ENCODE peak calls at places on chromosomes 4 and X, in nine cellular contexts. G is ascending aorta; M is gastrocnemius medialis; U is CD8-positive, alpha-beta memory T cell; I is fibroblast of lung; D is upper lobe of left lung; P is adrenal gland; K is right lobe of liver; X is Peyer's patch. H is an unnamed sample. For H3K4me1 and H3K9me3, the result is how much of the 10 kb centered on the place peaks cover.

GRCh38 chr4:86014599-86014998 is 345.3 kb downstream of the MAPK10 start:
- DNase-seq in D (no peak), G (no peak), I (no peak), P (no peak), U (no peak), X (no peak), M (no peak), K (no peak), H (no peak)

GRCh38 chr4:38046735-38047487 is 86.7 kb downstream of the PTTG2 start:
- DNase-seq in X (no peak), P (no peak), K (no peak), G (no peak), D (no peak), U (no peak), I (peak), M (no peak), H (no peak)

GRCh38 chrX:8738588-8739189 is 6.8 kb upstream of the ANOS1 start:
- DNase-seq in X (peak), U (no peak), P (peak), K (peak), G (no peak), D (peak), M (peak), I (peak), H (peak)

GRCh38 chr4:153790962-153791551 is 2.2 kb upstream of the SFRP2 start:
- DNase-seq in X (no peak), I (no peak), P (no peak), M (no peak), D (no peak), G (no peak), K (peak), U (no peak), H (no peak)

GRCh38 chrX:110037181-110037580 is 34.3 kb downstream of the TMEM164 start:
- DNase-seq in G (no peak), X (no peak), D (no peak), P (peak), K (no peak), M (no peak), I (no peak), U (no peak), H (peak)

GRCh38 chr4:27463816-27464215 is 603.2 kb downstream of the STIM2 start:
- DNase-seq in G (no peak), K (no peak), D (no peak), X (no peak), I (peak), U (no peak), P (no peak), M (no peak), H (no peak)

GRCh38 chr4:184163813-184164212 is 53.9 kb downstream of the ENPP6 start:
- DNase-seq in K (peak), X (peak), U (no peak), D (peak), G (no peak), P (peak), M (no peak), I (peak), H (peak)

GRCh38 chr4:24278693-24279092 is 305.7 kb downstream of the DHX15 start:
- DNase-seq in D (no peak), U (no peak), I (peak), X (no peak), M (no peak), G (no peak), K (no peak), P (no peak), H (no peak)

GRCh38 chr4:165440415-165440882 is 61.6 kb downstream of the CPE start:
- DNase-seq in U (no peak), M (no peak), X (no peak), I (peak), K (no peak), D (no peak), P (peak), G (no peak), H (no peak)

GRCh38 chr4:15718959-15719358 is 16.1 kb downstream of the BST1 start:
- DNase-seq in I (no peak), D (no peak), P (no peak), K (peak), M (no peak), U (no peak), X (peak), G (no peak), H (peak)

GRCh38 chrX:134688839-134689238 is 30.6 kb upstream of the PLAC1 start:
- DNase-seq in K (no peak), U (no peak), D (no peak), P (no peak), G (no peak), X (no peak), I (no peak), M (no peak), H (no peak)

GRCh38 chr4:159725571-159725970 is 622.7 kb downstream of the RAPGEF2 start:
- DNase-seq in G (no peak), P (no peak), K (no peak), X (no peak), I (no peak), M (no peak), D (no peak), U (no peak), H (no peak)

GRCh38 chrX:141278306-141278705 is 36.0 kb upstream of the SPANXC start:
- DNase-seq in D (no peak), I (peak), U (no peak), X (no peak), M (no peak), K (no peak), G (no peak), P (peak), H (no peak)

GRCh38 chrX:63934160-63934559 is 149.1 kb upstream of the ARHGEF9 start:
- DNase-seq in G (no peak), U (no peak), P (no peak), D (no peak), I (no peak), K (no peak), M (no peak), X (no peak), H (no peak)

GRCh38 chr4:80173387-80173786 is 23.9 kb upstream of the PRDM8 start:
- DNase-seq in G (no peak), X (peak), I (no peak), M (no peak), U (no peak), P (no peak), D (no peak), K (no peak), H (peak)

GRCh38 chr4:7420661-7421040 is 14.1 kb downstream of the PSAPL1 start:
- DNase-seq in I (no peak), P (no peak), U (no peak), K (peak), G (peak), M (no peak), X (peak), D (peak), H (no peak)

GRCh38 chrX:123884809-123885408 is 25.1 kb downstream of the XIAP start:
- DNase-seq in I (peak), D (no peak), X (no peak), K (no peak), U (no peak), G (no peak), P (peak), M (no peak), H (peak)

GRCh38 chr4:15007201-15007600 is 4.9 kb downstream of the CPEB2 start:
- DNase-seq in P (no peak), D (no peak), M (no peak), K (no peak), G (no peak), I (no peak), X (no peak), U (no peak), H (no peak)

GRCh38 chr4:167238226-167238625 is 3.9 kb upstream of the SPOCK3 start:
- DNase-seq in G (no peak), P (no peak), X (no peak), K (no peak), M (no peak), I (no peak), D (no peak), U (no peak), H (no peak)

GRCh38 chr4:184383497-184384055 is 90.8 kb downstream of the IRF2 start:
- DNase-seq in I (peak), P (peak), G (no peak), U (no peak), K (peak), M (peak), X (peak), D (peak), H (peak)

GRCh38 chr4:89482248-89482647 is 174.6 kb upstream of the GPRIN3 start:
- DNase-seq in M (no peak), P (peak), X (no peak), D (no peak), U (no peak), G (no peak), K (no peak), I (peak), H (peak)

GRCh38 chrX:56728752-56729151 is 291 bp upstream of the NBDY start:
- DNase-seq in P (peak), G (no peak), D (no peak), U (no peak), I (peak), X (peak), M (no peak), K (no peak), H (no peak)

GRCh38 chrX:97563531-97564133 is 679.9 kb downstream of the RPA4 start:
- DNase-seq in I (peak), G (no peak), U (peak), K (peak), M (no peak), P (peak), X (peak), D (peak), H (peak)

GRCh38 chr4:115365185-115365584 is 251.8 kb upstream of the NDST4 start:
- DNase-seq in X (no peak), K (no peak), D (no peak), U (no peak), G (no peak), I (no peak), P (no peak), M (no peak), H (no peak)

GRCh38 chr4:75831856-75832405 is 70.3 kb downstream of the PPEF2 start:
- DNase-seq in K (no peak), U (no peak), M (peak), I (no peak), X (peak), P (peak), D (peak), G (no peak), H (no peak)

GRCh38 chr4:73019462-73020047 is 50.0 kb downstream of the COX18 start:
- DNase-seq in U (no peak), G (no peak), M (no peak), P (peak), X (no peak), D (no peak), K (no peak), I (peak), H (peak)

GRCh38 chr4:98710831-98711230 is 52.4 kb upstream of the TSPAN5 start:
- DNase-seq in M (no peak), P (no peak), U (no peak), I (no peak), X (no peak), K (no peak), G (no peak), D (no peak), H (no peak)

GRCh38 chr4:33696066-33696465 is 2548.2 kb downstream of the ARAP2 start:
- DNase-seq in D (no peak), U (no peak), I (peak), M (no peak), P (no peak), X (no peak), G (no peak), K (no peak), H (no peak)

GRCh38 chr4:83876047-83876446 is 340.1 kb downstream of the GPAT3 start:
- DNase-seq in G (no peak), I (no peak), D (no peak), P (no peak), U (no peak), M (no peak), K (no peak), X (no peak), H (no peak)

GRCh38 chrX:119690921-119691716 is 1.8 kb downstream of the SEPTIN6 start:
- DNase-seq in G (no peak), K (peak), M (no peak), D (no peak), I (peak), U (no peak), P (peak), X (no peak), H (no peak)

GRCh38 chrX:69262036-69262905 is 97.0 kb upstream of the PJA1 start:
- DNase-seq in K (no peak), P (peak), M (no peak), U (no peak), X (no peak), D (peak), G (no peak), I (peak), H (no peak)

GRCh38 chr4:2672082-2672481 is 84.1 kb downstream of the TNIP2 start:
- DNase-seq in M (no peak), D (no peak), G (no peak), U (no peak), I (no peak), P (no peak), X (no peak), K (no peak), H (no peak)
- H3K4me1 ChIP-seq in M (under half), D (under half), G (under half), U (under half), I (under half), P (under half), X (under half), K (under half), H (under half)

GRCh38 chr4:13409324-13409723 is 74.8 kb downstream of the RAB28 start:
- DNase-seq in U (no peak), G (no peak), D (no peak), K (no peak), I (no peak), M (no peak), P (no peak), X (no peak), H (no peak)
- H3K9me3 ChIP-seq in U (under half), G (under half), D (under half), K (under half), I (under half), M (under half), P (under half), X (under half), H (under half)

GRCh38 chr4:163161536-163162205 is 5.0 kb downstream of the NAF1 start:
- DNase-seq in K (no peak), U (no peak), X (no peak), M (no peak), P (no peak), I (peak), G (no peak), D (no peak), H (no peak)

GRCh38 chr4:163157157-163157556 is 9.5 kb downstream of the NAF1 start:
- DNase-seq in U (no peak), K (no peak), M (no peak), I (peak), G (no peak), P (no peak), X (no peak), D (no peak), H (no peak)
- H3K4me3 ChIP-seq in U (no peak), K (no peak), M (no peak), I (no peak), G (no peak), P (no peak), X (no peak), D (no peak), H (no peak)

GRCh38 chrX:40169193-40170086 is 71.7 kb upstream of the BCOR start:
- DNase-seq in U (peak), D (peak), K (peak), G (no peak), P (peak), I (peak), M (no peak), X (peak), H (peak)

GRCh38 chrX:40171513-40172168 is 73.9 kb upstream of the BCOR start:
- DNase-seq in M (no peak), K (no peak), U (peak), P (no peak), G (no peak), I (no peak), X (no peak), D (no peak), H (no peak)

GRCh38 chrX:40172980-40173661 is 75.4 kb upstream of the BCOR start:
- DNase-seq in D (no peak), K (no peak), P (no peak), G (no peak), M (no peak), X (no peak), I (no peak), U (no peak), H (peak)

GRCh38 chrX:40172169-40172979 is 74.6 kb upstream of the BCOR start:
- DNase-seq in U (no peak), I (peak), D (no peak), G (no peak), M (peak), K (peak), X (peak), P (peak), H (peak)

GRCh38 chrX:40170830-40171512 is 73.2 kb upstream of the BCOR start:
- DNase-seq in K (no peak), D (no peak), X (peak), I (no peak), G (no peak), U (no peak), M (no peak), P (no peak), H (no peak)
- H3K4me1 ChIP-seq in K (under half), D (under half), X (under half), I (under half), G (under half), U (under half), M (under half), P (under half), H (under half)

GRCh38 chr4:78764498-78764961 is 11.6 kb upstream of the BMP2K start:
- DNase-seq in P (no peak), D (no peak), K (no peak), M (no peak), X (no peak), U (no peak), G (no peak), I (peak), H (no peak)
- H3K9me3 ChIP-seq in P (under half), D (under half), K (under half), M (under half), X (under half), U (under half), G (under half), I (under half), H (under half)

DNA sequence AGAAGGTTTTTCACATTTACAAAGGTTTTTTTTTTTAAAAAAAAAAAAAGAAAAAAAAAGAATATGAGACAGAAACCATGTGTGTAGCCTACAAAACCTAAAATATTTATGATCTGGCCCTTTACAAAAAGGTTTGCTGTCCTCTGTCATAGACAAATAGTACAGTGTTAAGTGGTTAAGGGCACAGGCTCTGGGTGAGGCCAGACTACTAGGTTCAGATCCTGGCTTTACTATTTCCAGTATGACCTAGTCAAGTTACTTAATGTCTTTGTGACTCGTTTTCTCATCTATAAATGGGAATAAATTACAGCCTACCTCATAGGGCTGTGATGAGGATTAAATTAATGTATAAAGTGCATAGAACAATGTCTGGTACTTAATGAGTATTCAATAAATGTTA is 56.5 kb downstream of the GAB1 start:
- DNase-seq in G (no peak), D (no peak), K (no peak), M (no peak), I (no peak), P (no peak), X (no peak), U (no peak), H (no peak)
- H3K4me3 ChIP-seq in G (no peak), D (no peak), K (no peak), M (no peak), I (no peak), P (no peak), X (no peak), U (no peak), H (no peak)

H was measured in small intestine.